ENCODE peak calls at places on chromosomes 3 and 15, in ten cellular contexts. K is SJSA1, H is body of pancreas, C is K562, S is fibroblast of lung, W is endothelial cell of umbilical vein, L is tibial nerve, G is HCT116, T is pancreas, X is psoas muscle. R is an unnamed sample. For H3K36me3 and H3K9me3, the result is how much of the 10 kb centered on the place peaks cover.

GRCh38 chr3:86995537-86995936 is 4.6 kb upstream of the VGLL3 start:
- DNase-seq in K (peak), H (no peak), C (peak), S (peak), W (no peak), L (no peak), G (peak), T (no peak), X (no peak), R (no peak)

GRCh38 chr15:84987949-84988624 is 6.4 kb downstream of the PDE8A start:
- DNase-seq in K (no peak), H (no peak), C (no peak), S (no peak), W (no peak), L (no peak), G (no peak), T (no peak), X (no peak), R (no peak)

GRCh38 chr15:82535566-82536408 is 4.5 kb downstream of the RPS17 start:
- DNase-seq in K (no peak), H (no peak), C (peak), S (no peak), W (no peak), L (no peak), G (no peak), T (no peak), X (no peak), R (no peak)

GRCh38 chr15:85500729-85501128 is 120.3 kb downstream of the AKAP13 start:
- DNase-seq in K (no peak), H (no peak), C (no peak), S (peak), W (peak), L (no peak), G (no peak), T (no peak), X (no peak), R (no peak)

GRCh38 chr3:129276385-129276784 is 2.3 kb upstream of the HMCES start:
- DNase-seq in K (no peak), H (no peak), C (no peak), S (no peak), W (no peak), L (no peak), G (no peak), T (no peak), X (no peak), R (no peak)

GRCh38 chr3:20064796-20065564 is 24.7 kb downstream of the KAT2B start:
- DNase-seq in K (no peak), H (no peak), C (peak), S (no peak), W (no peak), L (no peak), G (no peak), T (no peak), X (no peak), R (peak)

GRCh38 chr15:48717458-48717857 is 71.9 kb upstream of the FBN1 start:
- DNase-seq in K (no peak), H (no peak), C (no peak), S (no peak), W (no peak), L (no peak), G (no peak), T (no peak), X (no peak), R (no peak)

GRCh38 chr3:168996622-168997021 is 666.9 kb downstream of the MECOM start:
- DNase-seq in K (no peak), H (no peak), C (peak), S (no peak), W (no peak), L (no peak), G (no peak), T (no peak), X (no peak), R (peak)

GRCh38 chr15:69475769-69476358 is 23.2 kb downstream of the RPLP1 start:
- DNase-seq in K (peak), H (peak), C (peak), S (peak), W (peak), L (peak), G (peak), T (peak), X (peak), R (peak)

GRCh38 chr3:46209751-46210470 is 1.8 kb upstream of the CCR1 start:
- DNase-seq in K (no peak), H (no peak), C (no peak), S (peak), W (no peak), L (no peak), G (no peak), T (no peak), X (no peak), R (no peak)

GRCh38 chr3:101229681-101230080 is 90.7 kb downstream of the IMPG2 start:
- DNase-seq in K (no peak), H (no peak), C (no peak), S (no peak), W (peak), L (no peak), G (no peak), T (no peak), X (no peak), R (peak)

GRCh38 chr15:69081310-69082004 is 67.0 kb downstream of the NOX5 start:
- DNase-seq in K (no peak), H (peak), C (no peak), S (peak), W (peak), L (peak), G (no peak), T (no peak), X (peak), R (no peak)

GRCh38 chr15:48096813-48097212 is 24.0 kb upstream of the SLC24A5 start:
- DNase-seq in K (peak), H (no peak), C (no peak), S (peak), W (no peak), L (no peak), G (no peak), T (no peak), X (no peak), R (no peak)

DNA sequence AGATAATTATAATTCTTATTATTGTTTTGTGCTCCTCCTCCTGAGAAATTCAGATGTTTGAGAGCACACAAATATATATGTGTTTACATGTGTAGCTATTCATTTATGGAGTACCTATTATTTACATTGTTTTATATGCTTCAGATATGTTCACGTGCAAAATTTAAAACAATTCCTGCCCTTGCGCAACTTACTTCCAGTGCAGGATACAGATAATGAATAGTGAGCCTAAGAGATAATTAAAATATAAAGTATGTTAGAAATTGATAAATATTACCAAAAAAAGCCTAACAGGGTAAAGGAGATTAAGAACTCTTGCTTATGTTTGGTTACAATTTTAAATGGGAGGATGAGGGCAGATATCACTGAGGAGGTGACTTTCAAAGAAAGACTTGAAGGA is 81.7 kb upstream of the DPH6 start:
- DNase-seq in K (no peak), H (no peak), C (no peak), S (no peak), W (no peak), L (no peak), G (no peak), T (no peak), X (no peak), R (no peak)
- H3K27ac ChIP-seq in K (no peak), H (no peak), C (no peak), S (no peak), W (no peak), L (no peak), G (no peak), T (no peak), X (no peak), R (no peak)

GRCh38 chr15:94470492-94470891 is 239.1 kb downstream of the MCTP2 start:
- DNase-seq in K (no peak), H (no peak), C (no peak), S (no peak), W (no peak), L (no peak), G (no peak), T (no peak), X (no peak), R (no peak)
- H3K36me3 ChIP-seq in K (under half), H (under half), C (under half), S (under half), W (under half), L (under half), G (under half), T (under half), X (under half), R (under half)

GRCh38 chr15:25022233-25022632 is 67.4 kb downstream of the SNRPN start:
- DNase-seq in K (no peak), H (no peak), C (no peak), S (peak), W (peak), L (no peak), G (no peak), T (no peak), X (no peak), R (no peak)
- H3K9me3 ChIP-seq in K (under half), H (under half), C (under half), S (under half), W (under half), L (under half), G (under half), T (under half), X (under half), R (under half)

GRCh38 chr15:33354411-33354810 is 43.6 kb downstream of the RYR3 start:
- DNase-seq in K (no peak), H (no peak), C (no peak), S (no peak), W (no peak), L (no peak), G (no peak), T (no peak), X (no peak), R (no peak)
- H3K27ac ChIP-seq in K (no peak), H (no peak), C (no peak), S (no peak), W (no peak), L (no peak), G (no peak), T (no peak), X (no peak), R (no peak)

DNA sequence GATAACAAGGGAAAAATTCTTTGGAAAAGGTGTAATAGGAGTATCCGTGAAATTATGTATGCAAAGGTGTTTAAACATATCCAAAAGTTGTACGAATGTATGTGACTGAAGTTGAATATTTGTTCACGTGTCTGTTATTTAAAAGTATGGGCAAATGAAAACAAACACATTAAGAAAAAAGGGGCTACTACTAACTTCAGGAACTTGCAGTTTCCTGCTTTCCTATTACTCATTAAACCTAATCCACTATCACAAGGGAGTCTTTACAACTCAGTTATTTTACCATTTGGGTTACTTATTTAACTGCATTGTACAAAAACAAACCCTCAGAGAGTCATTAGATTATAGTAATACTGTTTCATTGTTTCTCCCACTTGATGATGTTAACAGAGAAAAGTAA is 33.9 kb upstream of the GRAMD1C start:
- DNase-seq in K (no peak), H (no peak), C (no peak), S (no peak), W (peak), L (no peak), G (no peak), T (no peak), X (no peak), R (no peak)
- H3K36me3 ChIP-seq in K (under half), H (under half), C (half or more), S (under half), W (under half), L (under half), G (under half), T (under half), X (under half), R (under half)

GRCh38 chr15:75760689-75761435 is 48.2 kb upstream of the CSPG4 start:
- DNase-seq in K (no peak), H (no peak), C (no peak), S (no peak), W (no peak), L (no peak), G (no peak), T (no peak), X (no peak), R (no peak)
- H3K9me3 ChIP-seq in K (under half), H (under half), C (under half), S (under half), W (under half), L (under half), G (under half), T (under half), X (under half), R (under half)

R was measured in small intestine.